ENCODE peak calls at places on chromosomes 3 and 15, in six cellular contexts. G is Caki2; E is stimulated activated CD8-positive, alpha-beta memory T cell treated with anti-CD3 and anti-CD28 coated beads, Interleukin-7, amount 100 ng/mL, for 4 hours; C is NCI-H1694; L is WTC11; H is cardiac septum. Y is an unnamed sample.

GRCh38 chr15:32030795-32031194 is 480 bp downstream of the CHRNA7 start:
- DNase-seq in E (no peak), G (peak), C (no peak), L (peak), H (no peak), Y (no peak)

GRCh38 chr3:37627951-37628620 is 233.6 kb upstream of the CTDSPL start:
- DNase-seq in E (no peak), C (no peak), L (no peak), G (no peak), H (no peak), Y (no peak)

GRCh38 chr3:57953541-57953940 is 54.7 kb upstream of the FLNB start:
- DNase-seq in E (no peak), C (no peak), G (no peak), H (no peak), L (no peak), Y (no peak)

GRCh38 chr15:51046016-51046415 is 48.7 kb downstream of the TNFAIP8L3 start:
- DNase-seq in H (no peak), C (no peak), G (no peak), E (no peak), L (no peak), Y (no peak)

GRCh38 chr15:27817258-27817657 is 281.9 kb downstream of the OCA2 start:
- DNase-seq in E (no peak), C (no peak), G (no peak), H (no peak), L (no peak), Y (no peak)

GRCh38 chr3:42270561-42270960 is 4.6 kb upstream of the CCK start:
- DNase-seq in C (no peak), E (no peak), G (no peak), H (no peak), L (no peak), Y (no peak)

GRCh38 chr3:175411405-175411804 is 552.3 kb downstream of the NAALADL2 start:
- DNase-seq in H (no peak), G (no peak), C (no peak), L (no peak), E (no peak), Y (no peak)

GRCh38 chr3:187960820-187961219 is 193.1 kb upstream of the LPP start:
- DNase-seq in C (no peak), E (no peak), L (no peak), H (no peak), G (no peak), Y (no peak)

GRCh38 chr15:65980824-65981456 is 111.6 kb downstream of the RAB11A start:
- DNase-seq in H (no peak), E (no peak), C (peak), G (peak), L (peak), Y (no peak)

GRCh38 chr3:46662771-46663551 is 30.5 kb downstream of the ALS2CL start:
- DNase-seq in G (no peak), C (no peak), L (no peak), H (no peak), E (no peak), Y (no peak)